ENCODE peak calls at places on chromosomes 3 and 15, in five cellular contexts. C, O, V, P and I are unnamed samples.

GRCh38 chr15:68223171-68223570 is 6.4 kb downstream of the CLN6 start:
- DNase-seq in V (no peak), C (no peak), P (no peak), O (no peak), I (no peak)

GRCh38 chr3:115836944-115837343 is 213.6 kb downstream of the GAP43 start:
- DNase-seq in P (no peak), C (peak), O (no peak), V (peak), I (no peak)

GRCh38 chr15:46708226-46708625 is 1009.1 kb upstream of the SEMA6D start:
- DNase-seq in P (no peak), C (no peak), V (no peak), O (no peak), I (no peak)

GRCh38 chr3:43279082-43279481 is 7.3 kb upstream of the SNRK start:
- DNase-seq in P (no peak), O (no peak), C (no peak), V (no peak), I (no peak)

GRCh38 chr3:56254835-56255234 is 213.4 kb downstream of the ERC2 start:
- DNase-seq in O (no peak), P (no peak), V (no peak), C (peak), I (no peak)

GRCh38 chr3:73100734-73101550 is 39.5 kb downstream of the EBLN2 start:
- DNase-seq in O (peak), P (peak), V (peak), C (peak), I (no peak)

GRCh38 chr15:93045191-93045785 is 43.7 kb downstream of the RGMA start:
- DNase-seq in V (no peak), C (no peak), P (no peak), O (no peak), I (peak)

GRCh38 chr3:160870327-160870726 is 114.3 kb downstream of the PPM1L start:
- DNase-seq in V (no peak), O (no peak), P (no peak), C (peak), I (no peak)

GRCh38 chr15:83685864-83686263 is 31.9 kb downstream of the ADAMTSL3 start:
- DNase-seq in P (peak), C (peak), V (no peak), O (no peak), I (no peak)

GRCh38 chr3:114320251-114320650 is 26.4 kb downstream of the TIGIT start:
- DNase-seq in V (peak), P (no peak), O (no peak), C (no peak), I (no peak)

GRCh38 chr3:97579365-97579764 is 185.2 kb upstream of the ARL6 start:
- DNase-seq in P (no peak), O (peak), V (no peak), C (no peak), I (no peak)

GRCh38 chr15:67091073-67091965 is 25.9 kb downstream of the SMAD3 start:
- DNase-seq in O (peak), C (no peak), V (peak), P (peak), I (peak)

GRCh38 chr3:40631341-40631995 is 106.7 kb downstream of the ZNF621 start:
- DNase-seq in O (no peak), V (no peak), C (no peak), P (peak), I (no peak)

GRCh38 chr15:62571072-62571471 is 406.0 kb upstream of the C2CD4B start:
- DNase-seq in V (no peak), C (no peak), O (no peak), P (no peak), I (no peak)

GRCh38 chr15:28876131-28876844 is 9.5 kb upstream of the APBA2 start:
- DNase-seq in V (no peak), P (no peak), C (peak), O (no peak), I (peak)
- H3K4me3 ChIP-seq in V (no peak), P (no peak), C (no peak), O (no peak), I (no peak)

DNA sequence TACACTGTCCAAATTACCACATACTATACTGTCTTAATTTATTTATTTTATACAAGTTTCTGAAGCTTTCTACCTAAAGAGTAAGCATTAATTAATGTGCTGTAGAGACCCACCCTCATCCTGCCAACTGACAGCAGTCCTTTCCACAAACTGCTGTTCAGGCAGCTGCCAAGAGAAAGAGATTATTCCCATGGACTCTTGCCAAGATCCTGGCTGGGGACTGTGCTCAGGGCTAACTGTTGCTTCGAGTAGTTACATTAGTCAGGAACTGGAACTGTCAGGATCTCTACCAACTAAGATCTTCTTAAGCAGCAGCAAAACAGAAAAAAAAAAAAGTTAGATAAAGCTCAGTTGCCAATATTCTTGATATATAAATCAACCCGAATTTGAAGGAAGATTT is 398.8 kb downstream of the MECOM start:
- DNase-seq in P (peak), O (no peak), V (peak), C (no peak), I (peak)
- TF ChIP-seq POLR2AphosphoS5 in P (no peak), O (no peak), V (no peak), C (no peak), I (no peak)

GRCh38 chr3:8283180-8283579 is 218.4 kb upstream of the LMCD1 start:
- DNase-seq in O (no peak), V (no peak), C (no peak), P (no peak), I (no peak)
- H3K4me3 ChIP-seq in O (no peak), V (no peak), C (no peak), P (no peak), I (no peak)

DNA sequence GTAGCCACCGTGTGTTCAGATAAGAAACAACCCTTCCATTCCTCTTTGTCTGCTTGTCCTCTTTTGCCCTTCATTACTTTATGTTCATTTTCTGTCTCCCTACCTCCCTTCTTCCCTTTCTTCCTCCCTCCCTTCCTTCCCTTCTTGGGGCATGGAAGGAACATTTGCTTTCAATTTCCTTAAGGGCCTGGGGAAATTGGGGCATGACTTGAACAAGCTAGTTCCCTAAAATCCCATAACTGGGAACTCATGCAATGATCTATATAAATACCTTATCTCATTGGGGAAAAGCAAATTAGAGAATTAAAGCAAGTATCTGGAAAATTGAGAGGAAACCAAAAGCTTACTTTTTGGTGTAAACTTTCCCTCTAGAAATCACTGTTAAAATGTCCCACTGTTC is 35.7 kb downstream of the BOC start:
- DNase-seq in P (no peak), C (no peak), V (no peak), O (no peak), I (no peak)
- TF ChIP-seq POLR2AphosphoS5 in P (no peak), C (no peak), V (no peak), O (no peak), I (no peak)

DNA sequence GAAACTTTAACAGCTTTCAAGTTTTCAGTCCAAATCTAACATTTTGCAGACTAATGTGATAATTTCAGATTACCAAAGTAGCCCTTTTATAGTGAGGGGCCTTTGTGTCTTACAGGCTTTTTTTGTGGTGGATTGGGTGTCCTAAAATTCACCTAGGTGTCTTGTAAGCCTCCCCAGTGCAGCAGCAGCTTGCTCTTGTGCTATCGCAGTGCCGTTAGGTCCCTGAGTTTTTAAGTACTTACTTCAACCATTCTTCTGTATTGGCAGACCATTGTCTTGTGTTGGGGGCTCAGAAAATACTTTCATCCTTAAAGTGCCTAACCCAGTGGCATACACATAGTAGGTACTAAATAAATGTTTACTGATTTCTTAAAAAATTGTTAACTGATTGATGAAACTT is 2.1 kb downstream of the PDE8A start:
- DNase-seq in P (no peak), V (no peak), C (no peak), O (no peak), I (no peak)
- H3K4me3 ChIP-seq in P (peak), V (no peak), C (no peak), O (peak), I (peak)

DNA sequence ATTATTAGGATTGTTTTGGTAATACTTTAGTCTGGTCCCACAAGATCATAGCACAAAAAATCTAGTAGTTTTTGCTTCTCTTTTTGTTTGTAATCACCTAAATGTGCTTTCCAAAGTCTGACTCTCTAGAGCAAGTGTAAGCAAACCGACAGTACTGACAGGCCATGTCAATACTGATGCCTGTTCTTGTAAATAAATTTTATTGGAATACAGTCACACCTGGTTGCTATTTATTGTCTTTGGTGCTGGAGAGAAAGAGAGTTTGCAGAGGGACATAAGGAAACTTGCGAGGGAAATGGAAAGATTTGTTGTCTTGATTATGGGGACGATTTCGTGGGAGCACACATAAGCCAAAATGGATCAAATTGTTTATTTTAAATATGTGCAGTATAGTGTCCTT is 77.5 kb downstream of the NAALADL2 start:
- DNase-seq in V (no peak), C (no peak), O (no peak), P (no peak), I (no peak)
- TF ChIP-seq POLR2AphosphoS5 in V (no peak), C (no peak), O (no peak), P (no peak), I (no peak)